ENCODE peak calls at places on chromosomes 5 and 9, in eight cellular contexts. E is neural crest cell, Q is GM12865, A is progenitor cell of endocrine pancreas, R is WERI-Rb-1, P is activated B cell treated with CpG ODN at 0.5 μM for 24 hours, W is prostate gland, S is cardiac muscle cell. J is an unnamed sample.

GRCh38 chr9:113616716-113617496 is 153.4 kb downstream of the RGS3 start:
- DNase-seq in R (no peak), W (no peak), E (no peak), S (no peak), P (no peak), Q (no peak), A (no peak), J (no peak)

GRCh38 chr5:100546041-100546440 is 10.9 kb downstream of the FAM174A start:
- DNase-seq in A (no peak), S (no peak), W (no peak), E (no peak), Q (no peak), R (no peak), P (no peak), J (no peak)

GRCh38 chr5:100877277-100877676 is 25.8 kb downstream of the ST8SIA4 start:
- DNase-seq in S (no peak), A (no peak), Q (no peak), P (no peak), R (no peak), E (no peak), W (no peak), J (no peak)

GRCh38 chr9:71223953-71224538 is 102.6 kb upstream of the TRPM3 start:
- DNase-seq in E (no peak), P (no peak), Q (no peak), A (no peak), W (no peak), R (no peak), S (no peak), J (no peak)

GRCh38 chr9:90307177-90307833 is 335.3 kb downstream of the DIRAS2 start:
- DNase-seq in P (no peak), S (peak), Q (no peak), A (no peak), R (no peak), W (no peak), E (no peak), J (no peak)

GRCh38 chr5:150593593-150593992 is 46.9 kb upstream of the SYNPO start:
- DNase-seq in P (no peak), W (no peak), Q (no peak), R (no peak), A (no peak), S (no peak), E (no peak), J (no peak)

GRCh38 chr9:114501786-114502682 is 3.2 kb downstream of the WHRN start:
- DNase-seq in S (peak), A (no peak), E (no peak), P (no peak), Q (no peak), R (peak), W (peak), J (no peak)

GRCh38 chr5:145629047-145629446 is 206.1 kb downstream of the PRELID2 start:
- DNase-seq in S (peak), W (no peak), A (no peak), E (no peak), R (no peak), P (no peak), Q (no peak), J (no peak)

GRCh38 chr5:171895076-171895475 is 109.5 kb downstream of the SMIM23 start:
- DNase-seq in P (no peak), A (no peak), W (no peak), E (no peak), R (no peak), Q (no peak), S (no peak), J (no peak)

GRCh38 chr5:178207183-178207916 is 3.0 kb downstream of the HNRNPAB start:
- DNase-seq in A (no peak), Q (no peak), S (no peak), P (no peak), W (peak), E (no peak), R (no peak), J (no peak)

GRCh38 chr9:100584951-100585350 is 7.1 kb downstream of the CAVIN4 start:
- DNase-seq in Q (no peak), E (no peak), P (no peak), A (no peak), W (no peak), S (no peak), R (no peak), J (no peak)

GRCh38 chr5:58794875-58795274 is 212.0 kb downstream of the RAB3C start:
- DNase-seq in R (no peak), E (no peak), Q (peak), A (no peak), S (no peak), W (no peak), P (no peak), J (no peak)

GRCh38 chr5:6448622-6449464 is at the start of gene UBE2QL1:
- DNase-seq in E (peak), P (peak), Q (peak), W (peak), A (peak), R (peak), S (peak), J (peak)

GRCh38 chr9:35385042-35385441 is 104.9 kb upstream of the RUSC2 start:
- DNase-seq in R (no peak), A (no peak), Q (no peak), W (no peak), E (no peak), S (no peak), P (no peak), J (no peak)

GRCh38 chr9:95139121-95139520 is 178.4 kb downstream of the FANCC start:
- DNase-seq in S (no peak), W (no peak), A (no peak), R (no peak), P (no peak), Q (no peak), E (no peak), J (no peak)

GRCh38 chr9:97958812-97959511 is 21.0 kb upstream of the HEMGN start:
- DNase-seq in W (no peak), A (no peak), P (no peak), R (no peak), S (no peak), E (no peak), Q (no peak), J (no peak)

GRCh38 chr9:28774433-28775029 is 1201.2 kb upstream of the C9orf72 start:
- DNase-seq in Q (peak), E (no peak), P (no peak), W (no peak), A (no peak), S (peak), R (no peak), J (no peak)

GRCh38 chr5:10761842-10762165 is 770 bp upstream of the DAP start:
- DNase-seq in E (no peak), A (no peak), R (no peak), W (no peak), S (no peak), P (no peak), Q (peak), J (no peak)

GRCh38 chr5:2207966-2208544 is 325.3 kb upstream of the IRX4 start:
- DNase-seq in E (peak), W (peak), A (peak), P (no peak), S (peak), R (peak), Q (no peak), J (no peak)
- TF ChIP-seq CTCF in E (peak), W (peak), A (peak), P (no peak), S (no peak), R (peak), Q (no peak), J (no peak)

GRCh38 chr5:43661102-43661501 is 58.1 kb downstream of the NNT start:
- DNase-seq in E (peak), Q (peak), A (no peak), W (peak), S (peak), P (no peak), R (peak), J (no peak)
- TF ChIP-seq CTCF in E (peak), Q (peak), A (peak), W (peak), S (peak), P (no peak), R (no peak), J (peak)

GRCh38 chr5:53073349-53073748 is 36.2 kb downstream of the MOCS2 start:
- DNase-seq in A (no peak), P (no peak), R (peak), Q (no peak), S (no peak), W (no peak), E (no peak), J (no peak)
- TF ChIP-seq CTCF in A (no peak), P (no peak), R (no peak), Q (no peak), S (no peak), W (no peak), E (no peak), J (no peak)

GRCh38 chr5:173884402-173885053 is 3.6 kb upstream of the CPEB4 start:
- DNase-seq in Q (peak), A (no peak), E (no peak), R (no peak), W (no peak), P (peak), S (no peak), J (no peak)

GRCh38 chr5:173885481-173886010 is 2.6 kb upstream of the CPEB4 start:
- DNase-seq in W (no peak), Q (peak), R (no peak), E (no peak), S (no peak), A (no peak), P (no peak), J (no peak)

GRCh38 chr5:173887610-173888472 is at the start of gene CPEB4:
- DNase-seq in Q (peak), A (peak), R (peak), S (peak), P (peak), E (peak), W (peak), J (peak)

GRCh38 chr5:173885054-173885443 is 3.1 kb upstream of the CPEB4 start:
- DNase-seq in R (no peak), A (no peak), W (no peak), P (no peak), E (no peak), Q (no peak), S (no peak), J (no peak)

GRCh38 chr5:173886157-173886556 is 2.0 kb upstream of the CPEB4 start:
- DNase-seq in A (no peak), S (no peak), P (no peak), R (no peak), Q (no peak), W (no peak), E (no peak), J (no peak)
- TF ChIP-seq CTCF in A (peak), S (no peak), P (no peak), R (no peak), Q (peak), W (no peak), E (no peak), J (no peak)

DNA sequence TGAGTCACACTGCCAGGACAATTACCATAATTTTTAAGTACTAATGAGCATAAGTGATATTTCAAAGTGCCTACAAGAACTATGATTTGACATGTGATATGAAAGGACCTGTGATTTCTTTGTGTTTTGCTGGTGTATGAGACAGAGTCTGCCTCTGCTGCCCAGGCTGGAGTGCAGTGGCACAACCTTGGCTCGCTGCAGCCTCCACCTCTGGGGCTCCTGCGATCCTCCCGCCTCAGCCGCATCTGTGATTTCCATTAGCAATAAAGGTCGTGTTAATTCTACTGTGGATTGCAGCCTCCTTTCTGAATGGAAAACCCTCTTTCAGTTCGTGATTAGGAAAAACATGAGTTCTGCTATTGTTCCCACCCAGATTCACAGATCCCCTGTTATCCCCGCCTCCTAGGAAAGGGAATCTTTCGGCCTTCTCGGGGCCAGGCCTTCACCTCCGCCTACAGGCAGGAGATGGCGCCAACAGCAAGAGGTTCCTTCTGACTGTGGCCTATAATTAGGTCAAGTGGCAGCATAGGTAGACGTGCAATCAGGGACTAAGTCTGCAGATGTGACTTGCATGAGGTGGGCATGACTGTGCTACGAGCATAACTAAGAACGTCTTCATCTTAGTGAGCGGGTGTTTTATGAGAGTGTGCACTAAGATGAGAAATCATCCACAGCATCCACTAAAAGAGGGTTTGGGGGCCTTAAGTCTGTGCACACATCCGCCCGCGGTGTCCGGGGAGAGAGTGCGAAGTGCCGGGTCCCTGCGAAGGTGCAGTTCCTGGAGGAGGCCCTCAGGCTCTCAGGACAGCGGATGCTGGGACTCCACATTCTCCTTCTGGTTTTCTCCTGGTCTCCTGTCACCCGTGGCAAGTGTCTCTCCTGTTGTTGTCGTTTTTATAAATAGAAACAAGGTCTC is 23.1 kb downstream of the TRIM7 start:
- DNase-seq in R (peak), W (no peak), Q (peak), E (peak), A (peak), S (peak), P (no peak), J (no peak)
- TF ChIP-seq CTCF in R (peak), W (peak), Q (peak), E (peak), A (peak), S (peak), P (peak), J (peak)

J was measured in mesothelial cell of epicardium.